ENCODE peak calls at places on chromosomes 4 and X, in nine cellular contexts. One of them, this sample, is unnamed.

GRCh38 chrX:135596495-135596894 is 76.0 kb downstream of the INTS6L start:
- DNase-seq in endodermal cell: peak; percentile 83
- DNase-seq in A549: peak; percentile 38
- DNase-seq in epithelial cell of proximal tubule: no peak
- DNase-seq in sigmoid colon: no peak
- DNase-seq in lower leg skin: no peak
- DNase-seq in epithelial cell of esophagus: peak; percentile 38
- DNase-seq in psoas muscle: peak; percentile 12
- DNase-seq in GM12865: peak; percentile 27
- DNase-seq in this sample: no peak

GRCh38 chr4:183320211-183321068 is at the start of gene CLDN22:
- DNase-seq in endodermal cell: no peak
- DNase-seq in A549: no peak
- DNase-seq in epithelial cell of proximal tubule: no peak
- DNase-seq in sigmoid colon: no peak
- DNase-seq in lower leg skin: no peak
- DNase-seq in epithelial cell of esophagus: no peak
- DNase-seq in psoas muscle: no peak
- DNase-seq in GM12865: no peak
- DNase-seq in this sample: no peak

GRCh38 chrX:57367649-57368048 is 81.1 kb downstream of the FAAH2 start:
- DNase-seq in endodermal cell: no peak
- DNase-seq in A549: no peak
- DNase-seq in epithelial cell of proximal tubule: no peak
- DNase-seq in sigmoid colon: no peak
- DNase-seq in lower leg skin: no peak
- DNase-seq in epithelial cell of esophagus: no peak
- DNase-seq in psoas muscle: no peak
- DNase-seq in GM12865: no peak
- DNase-seq in this sample: no peak

GRCh38 chrX:40130207-40130606 is 32.4 kb upstream of the BCOR start:
- DNase-seq in endodermal cell: no peak
- DNase-seq in A549: peak; percentile 70
- DNase-seq in epithelial cell of proximal tubule: no peak
- DNase-seq in sigmoid colon: no peak
- DNase-seq in lower leg skin: no peak
- DNase-seq in epithelial cell of esophagus: peak; percentile 83
- DNase-seq in psoas muscle: no peak
- DNase-seq in GM12865: no peak
- DNase-seq in this sample: no peak

GRCh38 chr4:136908122-136908521 is 624.2 kb downstream of the PCDH18 start:
- DNase-seq in endodermal cell: no peak
- DNase-seq in A549: no peak
- DNase-seq in epithelial cell of proximal tubule: no peak
- DNase-seq in sigmoid colon: no peak
- DNase-seq in lower leg skin: no peak
- DNase-seq in epithelial cell of esophagus: no peak
- DNase-seq in psoas muscle: no peak
- DNase-seq in GM12865: no peak
- DNase-seq in this sample: no peak

GRCh38 chr4:128916832-128917231 is 107.3 kb downstream of the JADE1 start:
- DNase-seq in endodermal cell: no peak
- DNase-seq in A549: no peak
- DNase-seq in epithelial cell of proximal tubule: no peak
- DNase-seq in sigmoid colon: no peak
- DNase-seq in lower leg skin: peak; percentile 37
- DNase-seq in epithelial cell of esophagus: no peak
- DNase-seq in psoas muscle: no peak
- DNase-seq in GM12865: peak; percentile 44
- DNase-seq in this sample: no peak

GRCh38 chr4:757111-757510 is 51.5 kb downstream of the PCGF3 start:
- DNase-seq in endodermal cell: no peak
- DNase-seq in A549: no peak
- DNase-seq in epithelial cell of proximal tubule: no peak
- DNase-seq in sigmoid colon: no peak
- DNase-seq in lower leg skin: no peak
- DNase-seq in epithelial cell of esophagus: no peak
- DNase-seq in psoas muscle: no peak
- DNase-seq in GM12865: no peak
- DNase-seq in this sample: no peak

GRCh38 chr4:67083496-67083895 is 461.8 kb downstream of the CENPC start:
- DNase-seq in endodermal cell: no peak
- DNase-seq in A549: no peak
- DNase-seq in epithelial cell of proximal tubule: no peak
- DNase-seq in sigmoid colon: no peak
- DNase-seq in lower leg skin: no peak
- DNase-seq in epithelial cell of esophagus: no peak
- DNase-seq in psoas muscle: no peak
- DNase-seq in GM12865: no peak
- DNase-seq in this sample: no peak

GRCh38 chr4:7960017-7960789 is 20.5 kb upstream of the AFAP1 start:
- DNase-seq in endodermal cell: no peak
- DNase-seq in A549: no peak
- DNase-seq in epithelial cell of proximal tubule: no peak
- DNase-seq in sigmoid colon: peak; percentile 81
- DNase-seq in lower leg skin: no peak
- DNase-seq in epithelial cell of esophagus: peak; percentile 80
- DNase-seq in psoas muscle: no peak
- DNase-seq in GM12865: no peak
- DNase-seq in this sample: no peak

GRCh38 chrX:7266261-7266660 is 118.3 kb upstream of the PUDP start:
- DNase-seq in endodermal cell: no peak
- DNase-seq in A549: no peak
- DNase-seq in epithelial cell of proximal tubule: no peak
- DNase-seq in sigmoid colon: no peak
- DNase-seq in lower leg skin: no peak
- DNase-seq in epithelial cell of esophagus: no peak
- DNase-seq in psoas muscle: no peak
- DNase-seq in GM12865: no peak
- DNase-seq in this sample: no peak

GRCh38 chr4:118282692-118283091 is 70.1 kb downstream of the PRSS12 start:
- DNase-seq in endodermal cell: peak; percentile 54
- DNase-seq in A549: no peak
- DNase-seq in epithelial cell of proximal tubule: no peak
- DNase-seq in sigmoid colon: no peak
- DNase-seq in lower leg skin: no peak
- DNase-seq in epithelial cell of esophagus: peak; percentile 90
- DNase-seq in psoas muscle: peak; percentile 12
- DNase-seq in GM12865: peak; percentile 18
- DNase-seq in this sample: no peak

GRCh38 chrX:2690856-2691542 is at the start of gene CD99:
- DNase-seq in endodermal cell: peak; percentile 94
- DNase-seq in A549: peak; percentile 92
- DNase-seq in epithelial cell of proximal tubule: no peak
- DNase-seq in sigmoid colon: peak; percentile 95
- DNase-seq in lower leg skin: peak; percentile 88
- DNase-seq in epithelial cell of esophagus: peak; percentile 82
- DNase-seq in psoas muscle: peak; percentile 92
- DNase-seq in GM12865: peak; percentile 85
- DNase-seq in this sample: peak; percentile 86

GRCh38 chr4:173169178-173169427 is 492 bp downstream of the GALNT7 start:
- DNase-seq in endodermal cell: no peak
- DNase-seq in A549: no peak
- DNase-seq in epithelial cell of proximal tubule: no peak
- DNase-seq in sigmoid colon: no peak
- DNase-seq in lower leg skin: no peak
- DNase-seq in epithelial cell of esophagus: no peak
- DNase-seq in psoas muscle: no peak
- DNase-seq in GM12865: no peak
- DNase-seq in this sample: no peak

GRCh38 chr4:13544556-13545393 is 467 bp upstream of the NKX3-2 start:
- DNase-seq in endodermal cell: peak; percentile 98
- DNase-seq in A549: peak; percentile 73
- DNase-seq in epithelial cell of proximal tubule: no peak
- DNase-seq in sigmoid colon: peak; percentile 97
- DNase-seq in lower leg skin: peak; percentile 29
- DNase-seq in epithelial cell of esophagus: peak; percentile 83
- DNase-seq in psoas muscle: peak; percentile 71
- DNase-seq in GM12865: peak; percentile 71
- DNase-seq in this sample: no peak

GRCh38 chr4:13543648-13544555 is at the start of gene NKX3-2:
- DNase-seq in endodermal cell: peak; percentile 84
- DNase-seq in A549: no peak
- DNase-seq in epithelial cell of proximal tubule: no peak
- DNase-seq in sigmoid colon: peak; percentile 78
- DNase-seq in lower leg skin: no peak
- DNase-seq in epithelial cell of esophagus: peak; percentile 53
- DNase-seq in psoas muscle: no peak
- DNase-seq in GM12865: no peak
- DNase-seq in this sample: no peak

GRCh38 chr4:13546855-13547562 is 2.7 kb upstream of the NKX3-2 start:
- DNase-seq in endodermal cell: peak; percentile 87
- DNase-seq in A549: no peak
- DNase-seq in epithelial cell of proximal tubule: no peak
- DNase-seq in sigmoid colon: peak; percentile 82
- DNase-seq in lower leg skin: no peak
- DNase-seq in epithelial cell of esophagus: peak; percentile 31
- DNase-seq in psoas muscle: no peak
- DNase-seq in GM12865: peak; percentile 30
- DNase-seq in this sample: no peak

GRCh38 chr4:13546374-13546854 is 2.1 kb upstream of the NKX3-2 start:
- DNase-seq in endodermal cell: peak; percentile 58
- DNase-seq in A549: no peak
- DNase-seq in epithelial cell of proximal tubule: no peak
- DNase-seq in sigmoid colon: no peak
- DNase-seq in lower leg skin: no peak
- DNase-seq in epithelial cell of esophagus: no peak
- DNase-seq in psoas muscle: no peak
- DNase-seq in GM12865: no peak
- DNase-seq in this sample: no peak

DNA sequence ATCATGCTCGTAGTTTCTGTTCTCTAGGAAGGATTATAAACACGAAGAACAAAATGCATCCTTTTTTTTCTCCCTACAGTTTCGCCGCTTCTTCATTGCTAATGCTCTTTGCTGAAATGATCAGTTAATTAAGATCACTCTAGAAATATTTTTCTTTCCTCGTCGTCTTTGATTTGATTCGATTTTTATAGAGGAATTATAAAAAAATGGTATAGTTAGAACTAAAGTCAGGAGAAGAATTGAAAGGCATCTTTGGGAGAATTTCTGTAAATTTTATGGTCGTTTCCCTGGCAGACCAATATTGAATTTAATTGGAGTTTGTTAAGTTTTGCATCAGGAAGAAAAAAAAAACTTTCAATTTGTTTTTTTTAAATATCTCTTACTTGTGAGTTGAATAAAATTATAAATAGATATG is 1.1 kb upstream of the NKX3-2 start:
- DNase-seq in endodermal cell: no peak
- DNase-seq in A549: no peak
- DNase-seq in epithelial cell of proximal tubule: no peak
- DNase-seq in sigmoid colon: no peak
- DNase-seq in lower leg skin: no peak
- DNase-seq in epithelial cell of esophagus: no peak
- DNase-seq in psoas muscle: no peak
- DNase-seq in GM12865: no peak
- DNase-seq in this sample: no peak
- H3K4me3 ChIP-seq in endodermal cell: peak overlapping the region; percentile 81
- H3K4me3 ChIP-seq in A549: peak overlapping the region; percentile 74
- H3K4me3 ChIP-seq in epithelial cell of proximal tubule: peak overlapping the region; percentile 69
- H3K4me3 ChIP-seq in sigmoid colon: peak overlapping the region; percentile 74
- H3K4me3 ChIP-seq in lower leg skin: no peak overlapping the region
- H3K4me3 ChIP-seq in epithelial cell of esophagus: peak overlapping the region; percentile 58
- H3K4me3 ChIP-seq in psoas muscle: peak overlapping the region; percentile 68
- H3K4me3 ChIP-seq in GM12865: peak overlapping the region; percentile 32
- H3K4me3 ChIP-seq in this sample: peak overlapping the region; percentile 48

DNA sequence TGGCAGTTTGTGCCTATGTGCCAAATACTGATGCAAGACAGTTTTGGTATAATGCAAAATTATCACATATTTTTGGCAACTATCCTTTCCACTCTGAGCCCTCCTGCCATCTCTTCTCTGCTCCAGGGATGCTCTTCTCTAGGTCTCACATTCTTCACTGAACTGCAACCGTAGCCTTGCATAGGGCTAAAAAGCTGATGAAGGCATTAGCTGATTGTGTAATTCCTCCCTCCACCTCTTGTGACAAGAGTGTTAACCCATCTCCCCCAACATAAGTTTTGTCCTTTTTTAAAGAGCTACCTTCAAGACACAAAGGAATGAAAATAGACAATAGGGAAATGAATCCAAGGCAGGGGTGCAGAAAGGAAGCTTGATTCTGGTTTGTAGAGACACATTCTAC is 33.1 kb upstream of the ANK2 start:
- DNase-seq in endodermal cell: no peak
- DNase-seq in A549: no peak
- DNase-seq in epithelial cell of proximal tubule: no peak
- DNase-seq in sigmoid colon: no peak
- DNase-seq in lower leg skin: no peak
- DNase-seq in epithelial cell of esophagus: no peak
- DNase-seq in psoas muscle: no peak
- DNase-seq in GM12865: no peak
- DNase-seq in this sample: no peak
- H3K4me3 ChIP-seq in endodermal cell: no peak overlapping the region
- H3K4me3 ChIP-seq in A549: no peak overlapping the region
- H3K4me3 ChIP-seq in epithelial cell of proximal tubule: no peak overlapping the region
- H3K4me3 ChIP-seq in sigmoid colon: no peak overlapping the region
- H3K4me3 ChIP-seq in lower leg skin: no peak overlapping the region
- H3K4me3 ChIP-seq in epithelial cell of esophagus: no peak overlapping the region
- H3K4me3 ChIP-seq in psoas muscle: no peak overlapping the region
- H3K4me3 ChIP-seq in GM12865: no peak overlapping the region
- H3K4me3 ChIP-seq in this sample: no peak overlapping the region

DNA sequence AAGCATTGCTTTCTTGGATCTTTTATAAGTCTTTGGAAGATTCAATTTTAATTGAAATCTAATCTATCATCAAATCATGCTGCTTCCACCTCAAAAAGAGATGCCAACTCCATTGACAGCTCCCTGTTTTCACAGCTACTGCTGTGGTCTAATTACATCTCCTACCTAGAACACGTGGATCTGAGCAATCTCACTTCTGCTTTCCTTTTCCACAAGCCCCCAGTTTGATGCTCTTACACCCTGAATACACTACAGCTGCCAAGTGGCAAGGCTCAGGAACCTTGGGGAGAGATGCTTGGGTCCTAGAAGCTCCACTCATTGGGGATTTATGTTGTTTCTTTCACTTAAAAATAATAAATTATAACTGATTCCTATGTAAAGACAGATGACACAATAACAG is 172.0 kb downstream of the CFAP299 start:
- DNase-seq in endodermal cell: no peak
- DNase-seq in A549: no peak
- DNase-seq in epithelial cell of proximal tubule: no peak
- DNase-seq in sigmoid colon: no peak
- DNase-seq in lower leg skin: no peak
- DNase-seq in epithelial cell of esophagus: no peak
- DNase-seq in psoas muscle: no peak
- DNase-seq in GM12865: peak; percentile 17
- DNase-seq in this sample: no peak
- H3K4me3 ChIP-seq in endodermal cell: no peak overlapping the region
- H3K4me3 ChIP-seq in A549: no peak overlapping the region
- H3K4me3 ChIP-seq in epithelial cell of proximal tubule: no peak overlapping the region
- H3K4me3 ChIP-seq in sigmoid colon: no peak overlapping the region
- H3K4me3 ChIP-seq in lower leg skin: no peak overlapping the region
- H3K4me3 ChIP-seq in epithelial cell of esophagus: no peak overlapping the region
- H3K4me3 ChIP-seq in psoas muscle: no peak overlapping the region
- H3K4me3 ChIP-seq in GM12865: no peak overlapping the region
- H3K4me3 ChIP-seq in this sample: no peak overlapping the region

DNA sequence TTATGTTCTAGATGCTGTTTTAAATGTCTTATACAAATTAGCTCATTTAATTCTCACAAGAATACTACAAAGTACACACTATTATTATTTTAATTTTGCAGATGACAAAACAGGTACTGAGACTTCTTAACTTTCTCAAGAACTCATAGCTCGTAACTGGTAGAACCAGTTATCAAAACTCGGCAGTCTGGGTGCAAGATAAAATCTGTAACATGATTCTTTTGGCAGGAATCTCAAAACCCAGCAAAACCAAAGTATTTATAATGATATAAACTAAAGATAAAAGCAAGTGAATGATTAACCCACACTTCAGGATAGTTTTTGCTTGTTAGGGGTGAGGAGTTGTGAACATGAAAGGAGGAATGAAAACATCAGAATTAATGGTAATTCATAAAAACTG is 27.6 kb downstream of the CLNK start:
- DNase-seq in endodermal cell: no peak
- DNase-seq in A549: no peak
- DNase-seq in epithelial cell of proximal tubule: no peak
- DNase-seq in sigmoid colon: no peak
- DNase-seq in lower leg skin: no peak
- DNase-seq in epithelial cell of esophagus: peak; percentile 78
- DNase-seq in psoas muscle: no peak
- DNase-seq in GM12865: no peak
- DNase-seq in this sample: no peak
- H3K4me3 ChIP-seq in endodermal cell: no peak overlapping the region
- H3K4me3 ChIP-seq in A549: no peak overlapping the region
- H3K4me3 ChIP-seq in epithelial cell of proximal tubule: no peak overlapping the region
- H3K4me3 ChIP-seq in sigmoid colon: no peak overlapping the region
- H3K4me3 ChIP-seq in lower leg skin: no peak overlapping the region
- H3K4me3 ChIP-seq in epithelial cell of esophagus: no peak overlapping the region
- H3K4me3 ChIP-seq in psoas muscle: no peak overlapping the region
- H3K4me3 ChIP-seq in GM12865: no peak overlapping the region
- H3K4me3 ChIP-seq in this sample: no peak overlapping the region

This sample was measured in effector memory CD4-positive, alpha-beta T cell.